ENCODE peak calls at places on chromosome 7, in eight cellular contexts. G is A549; V is HepG2; H is Karpas-422; L is ascending aorta; J is mesendoderm; Y is CD8-positive, alpha-beta T cell; R is iPS DF 6.9. U is an unnamed sample.

GRCh38 chr7:24239260-24239659 is 44.7 kb upstream of the NPY start:
- DNase-seq in L (no peak), H (no peak), J (no peak), V (no peak), G (no peak), Y (no peak), R (no peak), U (no peak)

GRCh38 chr7:157552295-157552993 is 215.6 kb downstream of the DNAJB6 start:
- DNase-seq in G (no peak), V (no peak), R (no peak), Y (no peak), J (no peak), H (no peak), L (peak), U (no peak)

GRCh38 chr7:40299097-40299496 is 164.3 kb downstream of the SUGCT start:
- DNase-seq in L (no peak), J (peak), G (no peak), R (no peak), H (no peak), V (no peak), Y (no peak), U (no peak)

GRCh38 chr7:16905300-16906044 is 23.7 kb upstream of the AGR3 start:
- DNase-seq in G (no peak), H (no peak), J (peak), L (no peak), Y (no peak), R (no peak), V (peak), U (no peak)

GRCh38 chr7:17123020-17123419 is 175.4 kb upstream of the AHR start:
- DNase-seq in J (no peak), V (no peak), R (no peak), H (peak), Y (no peak), G (no peak), L (no peak), U (no peak)

GRCh38 chr7:102064361-102065025 is 222.2 kb upstream of the SH2B2 start:
- DNase-seq in V (no peak), R (no peak), L (no peak), J (peak), Y (no peak), G (peak), H (no peak), U (no peak)

GRCh38 chr7:106608664-106609063 is 52.3 kb downstream of the CCDC71L start:
- DNase-seq in Y (no peak), L (no peak), H (no peak), J (no peak), G (no peak), R (no peak), V (no peak), U (peak)

GRCh38 chr7:47950714-47951113 is 2.4 kb upstream of the PKD1L1 start:
- DNase-seq in G (no peak), H (no peak), L (peak), J (peak), Y (no peak), R (no peak), V (no peak), U (no peak)

GRCh38 chr7:96645084-96645483 is 64.6 kb downstream of the SEM1 start:
- DNase-seq in V (no peak), J (no peak), G (no peak), L (no peak), R (no peak), Y (no peak), H (no peak), U (no peak)

GRCh38 chr7:151110941-151111645 is 24.8 kb downstream of the AGAP3 start:
- DNase-seq in J (peak), Y (peak), G (peak), H (peak), L (peak), V (peak), R (no peak), U (peak)

GRCh38 chr7:151114151-151115090 is 28.1 kb downstream of the AGAP3 start:
- DNase-seq in L (no peak), J (peak), G (no peak), Y (no peak), V (no peak), H (no peak), R (no peak), U (peak)

GRCh38 chr7:151115121-151115835 is 29.0 kb downstream of the AGAP3 start:
- DNase-seq in G (no peak), Y (peak), L (no peak), H (no peak), R (no peak), V (no peak), J (peak), U (peak)

GRCh38 chr7:151115836-151116418 is 29.7 kb downstream of the AGAP3 start:
- DNase-seq in H (no peak), V (no peak), R (no peak), Y (peak), L (no peak), J (peak), G (no peak), U (peak)

DNA sequence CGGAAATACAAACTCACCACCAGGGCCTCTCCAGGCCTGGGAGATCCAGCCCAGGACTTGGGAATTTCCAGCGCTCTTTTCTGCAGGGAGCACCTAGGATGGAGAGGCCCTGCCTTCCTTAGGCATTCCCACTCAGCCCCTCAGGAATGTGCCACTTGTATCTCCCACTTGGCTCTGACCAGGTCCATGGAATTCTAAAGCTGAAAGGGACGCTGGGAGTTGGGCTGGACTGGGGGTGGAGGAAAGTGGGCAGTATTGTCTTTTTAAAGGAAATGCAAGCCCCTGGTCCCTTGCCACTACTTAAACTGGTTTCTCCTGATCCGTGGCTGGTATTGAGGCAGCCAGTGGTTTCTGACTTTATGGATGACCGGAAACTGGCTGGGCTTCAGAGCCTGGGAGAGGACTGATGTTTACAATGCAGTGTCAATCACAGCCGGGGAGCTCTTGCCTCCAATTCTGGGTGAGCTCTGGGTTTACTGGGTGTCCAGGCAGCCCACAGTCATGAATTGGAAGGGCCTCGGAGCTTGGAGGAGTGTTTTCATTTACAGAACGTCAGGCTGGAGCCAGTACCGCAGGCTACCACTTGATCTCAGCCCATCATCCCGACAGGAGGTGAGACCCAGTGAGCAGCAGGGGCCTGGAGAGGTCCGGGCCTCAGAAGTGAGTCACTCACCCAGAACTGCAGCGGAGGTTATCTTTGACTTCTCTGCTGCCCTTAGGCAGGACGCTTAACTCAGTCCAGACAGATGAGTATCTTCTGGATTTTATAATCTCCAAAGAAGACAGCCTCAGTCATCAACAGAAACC is 27.3 kb downstream of the AGAP3 start:
- DNase-seq in Y (no peak), V (no peak), J (peak), L (no peak), G (peak), H (no peak), R (no peak), U (no peak)
- H3K27ac ChIP-seq in Y (no peak), V (no peak), J (peak), L (no peak), G (peak), H (no peak), R (no peak), U (no peak)

GRCh38 chr7:95264225-95264927 is 60.0 kb downstream of the PON1 start:
- DNase-seq in L (no peak), H (no peak), Y (no peak), J (no peak), G (peak), R (no peak), V (no peak), U (no peak)
- H3K27ac ChIP-seq in L (no peak), H (no peak), Y (no peak), J (no peak), G (peak), R (no peak), V (no peak), U (no peak)

GRCh38 chr7:127253289-127254162 is 785 bp upstream of the GRM8 start:
- DNase-seq in G (peak), R (no peak), J (peak), H (peak), L (peak), V (peak), Y (peak), U (peak)
- H3K27ac ChIP-seq in G (peak), R (no peak), J (no peak), H (no peak), L (peak), V (no peak), Y (no peak), U (no peak)

DNA sequence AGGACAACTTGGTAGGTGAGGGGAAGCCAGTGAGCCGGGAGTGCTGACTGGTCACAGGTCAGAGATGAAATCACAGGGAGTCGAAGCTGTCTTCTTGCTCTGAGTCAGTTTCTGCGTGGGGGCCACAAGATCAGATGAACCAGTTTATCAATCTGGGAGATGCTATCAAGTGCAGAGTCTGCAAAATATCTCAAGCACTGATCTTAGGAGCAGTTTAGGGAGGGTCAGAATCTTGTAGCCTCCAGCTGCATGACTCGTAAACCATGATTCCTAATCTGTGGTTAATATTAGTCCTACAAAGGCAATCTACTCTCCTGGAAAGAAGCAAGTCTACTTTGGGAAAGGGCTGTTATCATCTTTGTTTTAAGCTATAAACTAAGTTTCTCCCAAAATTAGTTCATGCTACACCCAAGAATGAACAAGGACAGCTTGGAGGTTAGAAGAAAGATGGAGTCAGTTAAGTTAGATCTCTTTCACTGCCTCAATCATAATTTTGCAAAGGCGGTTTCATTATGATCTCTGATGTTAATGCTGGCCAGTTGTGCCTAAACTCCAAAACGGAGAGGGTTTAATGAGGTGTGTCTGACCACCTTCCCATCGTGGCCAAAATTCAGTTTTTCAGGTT is 8.4 kb upstream of the LMOD2 start:
- DNase-seq in L (no peak), R (no peak), G (no peak), Y (no peak), J (no peak), H (no peak), V (no peak), U (no peak)
- H3K27ac ChIP-seq in L (no peak), R (no peak), G (no peak), Y (no peak), J (no peak), H (no peak), V (no peak), U (no peak)

GRCh38 chr7:1810521-1810920 is 140.4 kb downstream of the ELFN1 start:
- DNase-seq in V (no peak), H (no peak), G (no peak), Y (no peak), L (no peak), R (no peak), J (no peak), U (no peak)

GRCh38 chr7:1809070-1809469 is 139.0 kb downstream of the ELFN1 start:
- DNase-seq in G (no peak), V (no peak), J (no peak), H (no peak), Y (no peak), L (no peak), R (no peak), U (no peak)

GRCh38 chr7:1809601-1810258 is 139.7 kb downstream of the ELFN1 start:
- DNase-seq in R (no peak), J (no peak), Y (no peak), V (no peak), H (no peak), G (no peak), L (no peak), U (no peak)

GRCh38 chr7:1806354-1806753 is 136.3 kb downstream of the ELFN1 start:
- DNase-seq in R (no peak), G (no peak), L (no peak), V (no peak), H (no peak), J (no peak), Y (no peak), U (no peak)

DNA sequence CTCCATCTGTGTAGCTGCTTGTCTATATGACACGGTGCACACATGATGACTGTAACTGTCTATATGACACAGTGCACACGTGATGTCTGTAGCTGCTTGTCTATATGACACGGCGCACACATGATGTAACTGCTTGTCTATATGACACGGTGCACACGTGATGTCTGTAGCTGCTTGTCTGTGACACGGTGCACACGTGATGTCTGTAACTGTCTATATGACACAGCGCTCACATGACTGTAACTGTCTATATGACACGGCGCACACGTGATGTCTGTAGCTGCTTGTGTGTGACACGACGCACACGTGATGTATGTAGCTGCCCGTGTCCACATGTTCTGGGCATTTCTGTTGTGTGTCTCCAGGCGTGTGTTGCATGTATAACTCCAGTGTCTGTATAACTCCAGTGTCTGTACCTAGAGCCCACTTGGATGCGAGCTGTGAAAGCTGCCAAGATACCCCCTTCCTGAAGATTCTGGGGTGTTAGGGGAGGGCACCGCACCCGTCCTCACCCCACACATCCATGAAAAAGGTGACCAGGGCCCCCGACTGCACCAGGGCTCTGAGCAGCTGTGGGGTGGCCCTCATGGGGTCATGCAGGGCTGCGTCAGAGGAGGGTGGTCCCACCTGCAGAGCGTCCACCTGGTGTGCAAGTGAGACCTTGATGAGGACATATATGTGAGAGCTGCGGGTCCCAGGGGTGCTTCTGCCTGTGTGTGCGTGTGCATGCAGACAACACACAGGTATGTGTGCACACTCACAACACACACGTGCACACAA is 137.9 kb downstream of the ELFN1 start:
- DNase-seq in R (no peak), Y (no peak), L (no peak), J (no peak), G (no peak), H (no peak), V (no peak), U (no peak)
- H3K27ac ChIP-seq in R (no peak), Y (no peak), L (no peak), J (no peak), G (no peak), H (no peak), V (no peak), U (no peak)

GRCh38 chr7:50608196-50608906 is 43.1 kb upstream of the DDC start:
- DNase-seq in H (no peak), V (no peak), G (no peak), Y (no peak), J (no peak), L (no peak), R (no peak), U (peak)
- H3K27ac ChIP-seq in H (no peak), V (no peak), G (no peak), Y (no peak), J (no peak), L (no peak), R (no peak), U (no peak)

DNA sequence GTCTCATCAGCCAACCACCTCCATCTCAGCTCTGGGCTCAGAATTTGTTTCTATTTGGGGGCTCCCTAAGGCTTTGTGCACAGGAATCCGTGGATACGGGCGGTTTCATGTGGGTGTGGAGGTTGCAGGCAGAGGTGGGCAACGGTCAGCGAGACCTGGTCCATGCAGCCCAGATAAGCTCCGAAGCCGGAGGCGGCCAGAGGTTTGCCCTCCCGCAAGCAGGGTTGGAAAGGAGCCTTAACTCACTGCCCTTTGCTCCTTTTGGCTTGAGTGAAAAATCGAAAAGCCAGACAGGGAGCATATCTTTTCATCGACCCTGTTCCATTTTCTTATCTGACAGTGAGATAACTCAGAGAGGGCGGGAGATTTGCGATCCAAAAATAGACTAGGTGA is 1.5 kb downstream of the GRM3 start:
- DNase-seq in J (peak), H (no peak), V (no peak), L (no peak), R (no peak), G (no peak), Y (no peak), U (no peak)
- H3K27ac ChIP-seq in J (no peak), H (no peak), V (no peak), L (no peak), R (no peak), G (no peak), Y (no peak), U (no peak)

DNA sequence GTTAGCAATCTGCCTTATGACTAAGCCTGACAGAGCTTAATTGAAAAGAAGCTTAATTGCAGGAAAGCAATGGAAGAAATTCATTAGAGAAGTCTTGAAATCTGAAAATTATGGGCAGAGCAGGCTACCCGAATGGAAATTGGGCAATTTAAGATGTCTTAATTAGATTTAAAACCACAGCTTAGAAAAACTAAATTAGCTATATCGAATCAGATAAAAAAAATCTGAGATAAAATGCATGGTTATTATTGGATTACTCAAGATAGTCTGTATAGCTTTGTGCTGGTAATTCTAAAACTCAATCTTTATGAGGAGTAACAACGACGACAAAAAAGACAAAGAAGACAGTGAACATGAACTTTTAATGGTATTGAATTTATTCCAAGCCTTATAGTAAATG is 248.1 kb upstream of the LRRN3 start:
- DNase-seq in L (no peak), J (no peak), Y (no peak), H (no peak), G (no peak), R (no peak), V (no peak), U (no peak)
- H3K27ac ChIP-seq in L (no peak), J (no peak), Y (no peak), H (no peak), G (no peak), R (no peak), V (no peak), U (no peak)

DNA sequence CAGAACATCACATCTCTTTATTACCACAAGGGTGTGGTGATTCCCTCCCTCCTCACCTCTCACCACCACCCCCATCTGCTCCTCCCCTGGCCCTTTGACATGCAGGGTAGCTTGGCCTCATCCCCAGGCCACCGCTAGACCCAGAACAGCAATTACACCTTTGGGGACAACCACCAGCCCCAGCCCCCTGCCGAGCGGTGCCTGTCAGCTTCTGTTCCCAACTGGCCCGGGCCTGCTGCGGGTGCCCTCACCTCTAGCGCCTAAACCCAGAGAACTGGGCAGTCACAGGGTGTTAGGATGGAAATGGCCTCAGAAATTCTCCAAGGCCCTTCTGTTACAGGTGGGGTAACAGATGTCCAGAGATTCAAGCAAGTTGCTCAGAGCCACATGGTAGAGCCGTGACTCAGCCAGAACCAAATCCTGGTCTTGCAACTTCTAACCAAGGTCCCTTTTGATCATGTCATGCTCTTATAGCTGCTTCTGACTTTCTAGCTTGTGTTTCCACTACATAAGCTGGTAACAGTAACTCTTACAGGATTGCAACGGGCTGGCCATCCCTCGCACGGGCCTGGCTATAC is 78.0 kb downstream of the PRKAG2 start:
- DNase-seq in R (no peak), J (no peak), L (no peak), V (no peak), Y (no peak), G (no peak), H (no peak), U (no peak)
- H3K27ac ChIP-seq in R (no peak), J (no peak), L (no peak), V (no peak), Y (no peak), G (peak), H (no peak), U (peak)

DNA sequence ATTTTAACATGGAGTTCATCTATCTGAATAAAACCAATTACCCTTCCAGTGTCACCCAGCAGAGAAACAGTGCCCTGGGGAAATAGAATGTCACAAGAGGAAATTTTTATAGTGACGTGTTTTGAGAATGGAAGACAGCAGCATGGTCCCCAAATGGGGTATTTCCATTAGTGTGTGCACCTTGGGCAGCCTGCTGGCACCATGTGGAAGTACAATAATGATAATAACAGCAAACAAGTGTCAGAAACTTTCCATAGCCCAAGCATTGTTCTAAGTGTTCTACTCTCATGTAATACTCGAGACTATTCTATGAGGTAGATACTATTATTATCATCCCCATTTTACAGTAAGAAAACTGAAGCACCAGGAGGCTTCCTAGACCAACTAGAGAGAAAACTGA is 2.2 kb upstream of the PDE1C start:
- DNase-seq in J (no peak), R (no peak), V (no peak), G (no peak), L (no peak), H (no peak), Y (no peak), U (no peak)
- H3K27ac ChIP-seq in J (no peak), R (no peak), V (no peak), G (no peak), L (no peak), H (no peak), Y (no peak), U (no peak)

U was measured in small intestine.